ENCODE peak calls at places on chromosomes 16 and 17, in four cellular contexts. R is CD4-positive, CD25-positive, alpha-beta regulatory T cell; J is upper lobe of right lung; Y is colonic mucosa. Q is an unnamed sample.

GRCh38 chr16:89072216-89073130 is 21.2 kb upstream of the ACSF3 start:
- DNase-seq in R (no peak), J (no peak), Y (no peak), Q (no peak)

GRCh38 chr17:44108440-44109311 is 14.8 kb downstream of the HDAC5 start:
- DNase-seq in R (no peak), J (peak; percentile 75), Y (peak; percentile 64), Q (no peak)

GRCh38 chr17:72351884-72352346 is 231.1 kb downstream of the SOX9 start:
- DNase-seq in R (no peak), J (no peak), Y (no peak), Q (no peak)

GRCh38 chr16:72961115-72961832 is 86.7 kb downstream of the ZFHX3 start:
- DNase-seq in R (no peak), J (no peak), Y (no peak), Q (peak; percentile 31)

GRCh38 chr16:30051518-30051917 is 14.0 kb upstream of the ALDOA start:
- DNase-seq in R (no peak), J (no peak), Y (no peak), Q (no peak)

GRCh38 chr16:17431012-17431411 is 39.7 kb downstream of the XYLT1 start:
- DNase-seq in R (no peak), J (no peak), Y (no peak), Q (no peak)

GRCh38 chr17:42422412-42422957 is 571 bp downstream of the CAVIN1 start:
- DNase-seq in R (no peak), J (peak; percentile 78), Y (no peak), Q (peak; percentile 62)

GRCh38 chr17:70366421-70366820 is 197.1 kb downstream of the KCNJ2 start:
- DNase-seq in R (no peak), J (no peak), Y (no peak), Q (no peak)

GRCh38 chr17:32298721-32299578 is 33.3 kb downstream of the RHBDL3 start:
- DNase-seq in R (no peak), J (no peak), Y (no peak), Q (peak; percentile 91)

GRCh38 chr17:32298298-32298697 is 32.7 kb downstream of the RHBDL3 start:
- DNase-seq in R (no peak), J (no peak), Y (no peak), Q (no peak)

GRCh38 chr17:32297424-32297823 is 31.8 kb downstream of the RHBDL3 start:
- DNase-seq in R (no peak), J (no peak), Y (no peak), Q (no peak)

GRCh38 chr17:32297860-32298259 is 32.2 kb downstream of the RHBDL3 start:
- DNase-seq in R (no peak), J (no peak), Y (no peak), Q (no peak)

GRCh38 chr17:32299579-32300158 is 34.0 kb downstream of the RHBDL3 start:
- DNase-seq in R (no peak), J (no peak), Y (no peak), Q (no peak)
- H3K4me1 ChIP-seq in R (no peaks in the 10 kb centered on the region), J (no peaks in the 10 kb centered on the region), Y (no peaks in the 10 kb centered on the region), Q (peaks cover 34% of the 10 kb centered on the region)

GRCh38 chr16:57533366-57533617 is 3.1 kb downstream of the CCDC102A start:
- DNase-seq in R (no peak), J (no peak), Y (no peak), Q (no peak)

GRCh38 chr16:57531253-57531575 is 5.2 kb downstream of the CCDC102A start:
- DNase-seq in R (no peak), J (no peak), Y (no peak), Q (no peak)

GRCh38 chr16:57531635-57532220 is 4.6 kb downstream of the CCDC102A start:
- DNase-seq in R (no peak), J (peak; percentile 30), Y (no peak), Q (no peak)

GRCh38 chr16:57533618-57534336 is 2.6 kb downstream of the CCDC102A start:
- DNase-seq in R (peak; percentile 38), J (peak; percentile 69), Y (peak; percentile 38), Q (no peak)

GRCh38 chr16:57532251-57532625 is 4.1 kb downstream of the CCDC102A start:
- DNase-seq in R (no peak), J (peak; percentile 40), Y (no peak), Q (no peak)
- H3K4me1 ChIP-seq in R (peaks cover 58% of the 10 kb centered on the region), J (peaks cover 55% of the 10 kb centered on the region), Y (peaks cover 8% of the 10 kb centered on the region), Q (peaks cover 5% of the 10 kb centered on the region)

DNA sequence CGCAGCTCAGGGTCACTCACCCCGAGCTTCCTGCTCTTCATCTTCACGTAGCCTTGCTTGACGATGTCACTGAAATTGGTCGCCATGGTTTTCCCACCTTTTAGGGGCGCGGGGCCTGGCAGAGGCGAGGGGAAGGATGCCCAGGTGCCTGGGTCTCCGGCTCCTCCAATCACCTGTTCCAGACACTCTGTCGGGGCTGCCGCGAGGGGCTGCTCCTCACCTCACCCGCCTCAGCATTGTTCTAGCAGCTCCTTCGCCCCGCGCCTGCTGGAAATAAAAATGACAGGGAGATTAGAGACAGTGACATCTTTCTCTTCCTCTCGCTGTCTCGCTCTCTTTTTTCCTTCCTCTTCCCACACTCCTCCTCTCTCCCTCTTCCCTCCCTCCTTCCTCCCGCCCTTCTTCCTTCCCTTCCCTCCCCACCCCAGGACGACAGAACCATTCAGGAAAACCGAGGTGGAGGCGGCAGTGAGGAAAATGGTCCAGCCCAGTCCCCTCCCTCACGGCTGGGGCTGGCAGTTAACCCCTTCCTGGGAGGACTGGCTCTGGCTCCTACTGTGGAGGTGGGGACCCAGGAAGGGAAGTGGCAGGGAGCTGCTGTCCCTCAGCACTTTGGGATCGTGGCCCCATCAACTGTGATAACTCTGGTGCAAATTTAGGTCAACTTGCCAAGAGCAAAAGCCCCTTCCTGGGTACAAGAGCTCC is 6.7 kb downstream of the DOK4 start:
- DNase-seq in R (no peak), J (no peak), Y (peak; percentile 91), Q (peak; percentile 74)
- H3K4me1 ChIP-seq in R (peaks cover 13% of the 10 kb centered on the region), J (peaks cover 52% of the 10 kb centered on the region), Y (peaks cover 10% of the 10 kb centered on the region), Q (peaks cover 3% of the 10 kb centered on the region)

GRCh38 chr16:87463722-87464690 is 28.8 kb downstream of the ZCCHC14 start:
- DNase-seq in R (no peak), J (no peak), Y (no peak), Q (no peak)

GRCh38 chr16:87464691-87465300 is 28.0 kb downstream of the ZCCHC14 start:
- DNase-seq in R (no peak), J (peak; percentile 83), Y (peak; percentile 58), Q (no peak)

GRCh38 chr16:87466975-87467501 is 25.8 kb downstream of the ZCCHC14 start:
- DNase-seq in R (no peak), J (no peak), Y (no peak), Q (no peak)

GRCh38 chr16:87468550-87468949 is 24.3 kb downstream of the ZCCHC14 start:
- DNase-seq in R (no peak), J (no peak), Y (no peak), Q (no peak)

GRCh38 chr16:87465306-87465705 is 27.5 kb downstream of the ZCCHC14 start:
- DNase-seq in R (no peak), J (peak; percentile 91), Y (peak; percentile 75), Q (peak; percentile 20)
- H3K4me1 ChIP-seq in R (peaks cover 30% of the 10 kb centered on the region), J (peaks cover 57% of the 10 kb centered on the region), Y (peaks cover 26% of the 10 kb centered on the region), Q (peaks cover 7% of the 10 kb centered on the region)

GRCh38 chr17:21279582-21279981 is 4.9 kb upstream of the MAP2K3 start:
- DNase-seq in R (no peak), J (peak; percentile 46), Y (no peak), Q (no peak)

GRCh38 chr17:21280081-21280518 is 4.4 kb upstream of the MAP2K3 start:
- DNase-seq in R (peak; percentile 79), J (peak; percentile 95), Y (peak; percentile 91), Q (peak; percentile 72)

GRCh38 chr17:21277332-21277731 is 7.2 kb upstream of the MAP2K3 start:
- DNase-seq in R (no peak), J (no peak), Y (no peak), Q (no peak)

GRCh38 chr17:21278304-21279197 is 6.0 kb upstream of the MAP2K3 start:
- DNase-seq in R (no peak), J (no peak), Y (peak; percentile 86), Q (no peak)

GRCh38 chr17:21279198-21279535 is 5.3 kb upstream of the MAP2K3 start:
- DNase-seq in R (no peak), J (no peak), Y (no peak), Q (no peak)
- H3K4me1 ChIP-seq in R (peaks cover 51% of the 10 kb centered on the region), J (peaks cover 37% of the 10 kb centered on the region), Y (peaks cover 5% of the 10 kb centered on the region), Q (peaks cover 13% of the 10 kb centered on the region)

GRCh38 chr17:17151962-17152361 is 54.2 kb downstream of the PLD6 start:
- DNase-seq in R (no peak), J (peak; percentile 77), Y (peak; percentile 52), Q (no peak)
- H3K4me1 ChIP-seq in R (peaks cover 34% of the 10 kb centered on the region), J (peaks cover 15% of the 10 kb centered on the region), Y (no peaks in the 10 kb centered on the region), Q (no peaks in the 10 kb centered on the region)

GRCh38 chr17:1966274-1967086 is 58.7 kb downstream of the RTN4RL1 start:
- DNase-seq in R (no peak), J (no peak), Y (no peak), Q (peak; percentile 53)

GRCh38 chr17:1972429-1973160 is 52.5 kb downstream of the RTN4RL1 start:
- DNase-seq in R (no peak), J (peak; percentile 77), Y (no peak), Q (no peak)

GRCh38 chr17:1969712-1970111 is 55.4 kb downstream of the RTN4RL1 start:
- DNase-seq in R (no peak), J (no peak), Y (no peak), Q (no peak)

GRCh38 chr17:1967092-1967662 is 58.0 kb downstream of the RTN4RL1 start:
- DNase-seq in R (no peak), J (no peak), Y (no peak), Q (peak; percentile 46)

GRCh38 chr17:1970843-1971384 is 54.2 kb downstream of the RTN4RL1 start:
- DNase-seq in R (no peak), J (no peak), Y (no peak), Q (no peak)
- H3K4me1 ChIP-seq in R (no peaks in the 10 kb centered on the region), J (no peaks in the 10 kb centered on the region), Y (no peaks in the 10 kb centered on the region), Q (peaks cover 15% of the 10 kb centered on the region)

GRCh38 chr17:46184696-46185095 is 8.5 kb downstream of the KANSL1 start:
- DNase-seq in R (no peak), J (no peak), Y (no peak), Q (no peak)
- H3K4me1 ChIP-seq in R (peaks cover 97% of the 10 kb centered on the region), J (peaks cover 61% of the 10 kb centered on the region), Y (peaks cover 21% of the 10 kb centered on the region), Q (peaks cover 39% of the 10 kb centered on the region)